ENCODE peak calls at places on chromosomes 16 and 17, in four cellular contexts. Q, E, N and I are unnamed samples. For H3K36me3 and H3K4me1, the result is how much of the 10 kb centered on the place peaks cover.

GRCh38 chr17:64160378-64160777 is 30.4 kb upstream of the ERN1 start:
- DNase-seq in Q (no peak), E (no peak), N (no peak), I (no peak)

GRCh38 chr16:11356573-11357331 is 11.5 kb downstream of the RMI2 start:
- DNase-seq in Q (peak), E (no peak), N (peak), I (peak)

GRCh38 chr17:27888945-27889344 is 4.2 kb downstream of the LYRM9 start:
- DNase-seq in Q (peak), E (no peak), N (no peak), I (no peak)

GRCh38 chr17:57954421-57955182 is 610 bp downstream of the CUEDC1 start:
- DNase-seq in Q (peak), E (no peak), N (peak), I (no peak)

GRCh38 chr16:23254338-23254737 is 47.8 kb upstream of the SCNN1B start:
- DNase-seq in Q (peak), E (no peak), N (no peak), I (no peak)

GRCh38 chr17:58503876-58504275 is 10.6 kb downstream of the MTMR4 start:
- DNase-seq in Q (no peak), E (no peak), N (no peak), I (no peak)

GRCh38 chr16:12319464-12320030 is 343.0 kb downstream of the SNX29 start:
- DNase-seq in Q (peak), E (no peak), N (no peak), I (no peak)

GRCh38 chr16:74253146-74253545 is 43.5 kb upstream of the PSMD7 start:
- DNase-seq in Q (no peak), E (no peak), N (no peak), I (no peak)

GRCh38 chr17:19645608-19646250 is 2.8 kb upstream of the ALDH3A2 start:
- DNase-seq in Q (peak), E (no peak), N (no peak), I (peak)

GRCh38 chr17:79803997-79804855 is 7.3 kb upstream of the CBX8 start:
- DNase-seq in Q (no peak), E (no peak), N (no peak), I (no peak)

GRCh38 chr17:34499576-34499975 is 79.8 kb upstream of the TMEM132E start:
- DNase-seq in Q (peak), E (no peak), N (no peak), I (no peak)

GRCh38 chr17:76434870-76435269 is 18.1 kb downstream of the UBE2O start:
- DNase-seq in Q (no peak), E (no peak), N (no peak), I (no peak)

GRCh38 chr16:24009060-24009459 is 173.3 kb downstream of the PRKCB start:
- DNase-seq in Q (no peak), E (no peak), N (no peak), I (no peak)

GRCh38 chr17:39194089-39194984 is 3.1 kb downstream of the CACNB1 start:
- DNase-seq in Q (peak), E (no peak), N (peak), I (no peak)

GRCh38 chr16:67396159-67396774 is 3.0 kb upstream of the TPPP3 start:
- DNase-seq in Q (peak), E (no peak), N (peak), I (no peak)

GRCh38 chr16:82260212-82260795 is 90.3 kb upstream of the MPHOSPH6 start:
- DNase-seq in Q (no peak), E (no peak), N (no peak), I (no peak)

GRCh38 chr17:48631693-48632578 is 5.8 kb upstream of the HOXB9 start:
- DNase-seq in Q (peak), E (no peak), N (no peak), I (no peak)

GRCh38 chr17:78272181-78272913 is 40.9 kb downstream of the TMEM235 start:
- DNase-seq in Q (peak), E (no peak), N (no peak), I (no peak)

GRCh38 chr16:85141491-85142128 is 29.3 kb upstream of the CIBAR2 start:
- DNase-seq in Q (no peak), E (no peak), N (no peak), I (no peak)

GRCh38 chr17:10107320-10108165 is 90.9 kb downstream of the GAS7 start:
- DNase-seq in Q (no peak), E (no peak), N (no peak), I (no peak)

GRCh38 chr17:81910840-81911276 is 341 bp downstream of the PCYT2 start:
- DNase-seq in Q (no peak), E (no peak), N (no peak), I (no peak)

DNA sequence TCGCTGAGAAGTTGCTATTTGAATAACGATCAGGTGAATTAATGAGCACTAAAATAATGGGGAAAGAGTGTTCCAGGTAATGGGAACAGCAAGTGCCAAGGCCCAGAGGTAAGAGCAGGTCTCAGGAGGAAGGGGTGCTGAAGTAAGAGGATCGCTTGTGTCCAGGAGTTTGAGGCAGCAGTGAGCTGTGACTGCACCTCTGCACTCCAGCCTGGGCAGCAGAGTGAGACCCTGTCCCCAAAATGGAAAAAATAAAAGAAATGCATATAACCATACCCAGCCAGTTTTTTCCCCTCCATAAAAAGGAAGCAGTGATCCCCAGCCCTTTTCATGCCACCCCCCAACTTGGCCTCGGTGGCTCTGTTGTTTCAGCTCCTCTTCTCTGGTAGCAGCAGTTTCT is 16.8 kb upstream of the HAS3 start:
- DNase-seq in Q (no peak), E (no peak), N (no peak), I (no peak)
- H3K36me3 ChIP-seq in Q (under half), E (under half), N (under half), I (under half)

GRCh38 chr17:59623151-59623550 is 3.5 kb downstream of the CLTC start:
- DNase-seq in Q (no peak), E (no peak), N (no peak), I (no peak)
- H3K4me1 ChIP-seq in Q (under half), E (under half), N (under half), I (half or more)

GRCh38 chr16:914453-914852 is 56.3 kb downstream of the LMF1 start:
- DNase-seq in Q (peak), E (no peak), N (no peak), I (no peak)
- H3K36me3 ChIP-seq in Q (under half), E (under half), N (under half), I (under half)

DNA sequence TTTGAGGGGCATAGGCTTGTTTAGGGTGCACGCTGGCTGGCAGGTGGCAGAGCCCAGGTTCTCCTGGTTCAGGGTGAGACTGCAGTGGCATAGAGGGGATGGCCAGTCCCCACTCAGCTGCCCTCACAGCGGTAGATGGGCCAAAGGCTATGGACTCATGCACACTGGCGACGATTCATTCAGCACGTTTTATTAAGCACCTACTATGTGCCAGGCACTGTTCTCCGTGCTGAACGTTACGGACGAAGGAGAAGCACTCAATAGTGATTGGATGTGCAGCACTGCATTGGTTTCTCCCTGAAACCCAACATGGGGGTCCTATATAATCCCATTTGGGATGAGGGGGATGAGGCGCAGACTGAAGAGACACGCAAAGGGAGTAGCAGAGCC is 8.6 kb downstream of the GLIS2 start:
- DNase-seq in Q (no peak), E (no peak), N (no peak), I (no peak)
- H3K4me1 ChIP-seq in Q (under half), E (half or more), N (half or more), I (under half)

GRCh38 chr17:16999931-17000625 is 28.2 kb upstream of the TNFRSF13B start:
- DNase-seq in Q (no peak), E (no peak), N (no peak), I (no peak)
- H3K36me3 ChIP-seq in Q (under half), E (under half), N (under half), I (under half)

GRCh38 chr17:37769050-37769449 is 24.2 kb upstream of the HNF1B start:
- DNase-seq in Q (no peak), E (no peak), N (no peak), I (no peak)
- H3K4me1 ChIP-seq in Q (under half), E (under half), N (under half), I (under half)